ENCODE peak calls at places on chromosomes 1 and 21, in five cellular contexts. One of them, this sample, is unnamed.

GRCh38 chr1:212498243-212498642 is 65.5 kb downstream of the NENF start:
- DNase-seq in dorsolateral prefrontal cortex: no peak
- DNase-seq in activated effector memory CD4-positive, alpha-beta T cell treated with Interleukin-2 at 50 U/mL for 16 hours: no peak
- DNase-seq in BE2C: no peak
- DNase-seq in thoracic aorta: peak
- DNase-seq in this sample: no peak

GRCh38 chr1:53025034-53025777 is 36.8 kb upstream of the PODN start:
- DNase-seq in dorsolateral prefrontal cortex: no peak
- DNase-seq in activated effector memory CD4-positive, alpha-beta T cell treated with Interleukin-2 at 50 U/mL for 16 hours: no peak
- DNase-seq in BE2C: no peak
- DNase-seq in thoracic aorta: no peak
- DNase-seq in this sample: no peak

GRCh38 chr1:39992229-39992628 is 37.3 kb downstream of the MFSD2A start:
- DNase-seq in dorsolateral prefrontal cortex: no peak
- DNase-seq in activated effector memory CD4-positive, alpha-beta T cell treated with Interleukin-2 at 50 U/mL for 16 hours: no peak
- DNase-seq in BE2C: no peak
- DNase-seq in thoracic aorta: no peak
- DNase-seq in this sample: no peak

GRCh38 chr1:54808443-54809207 is 7.5 kb upstream of the TTC22 start:
- DNase-seq in dorsolateral prefrontal cortex: no peak
- DNase-seq in activated effector memory CD4-positive, alpha-beta T cell treated with Interleukin-2 at 50 U/mL for 16 hours: no peak
- DNase-seq in BE2C: no peak
- DNase-seq in thoracic aorta: no peak
- DNase-seq in this sample: no peak

GRCh38 chr21:32257952-32258785 is 20.7 kb downstream of the MIS18A start:
- DNase-seq in dorsolateral prefrontal cortex: peak
- DNase-seq in activated effector memory CD4-positive, alpha-beta T cell treated with Interleukin-2 at 50 U/mL for 16 hours: no peak
- DNase-seq in BE2C: peak
- DNase-seq in thoracic aorta: no peak
- DNase-seq in this sample: peak

GRCh38 chr1:205989786-205990185 is 13.4 kb downstream of the RAB7B start:
- DNase-seq in dorsolateral prefrontal cortex: no peak
- DNase-seq in activated effector memory CD4-positive, alpha-beta T cell treated with Interleukin-2 at 50 U/mL for 16 hours: no peak
- DNase-seq in BE2C: no peak
- DNase-seq in thoracic aorta: no peak
- DNase-seq in this sample: no peak

GRCh38 chr1:60916926-60917325 is 165.4 kb upstream of the NFIA start:
- DNase-seq in dorsolateral prefrontal cortex: no peak
- DNase-seq in activated effector memory CD4-positive, alpha-beta T cell treated with Interleukin-2 at 50 U/mL for 16 hours: no peak
- DNase-seq in BE2C: peak
- DNase-seq in thoracic aorta: no peak
- DNase-seq in this sample: no peak

GRCh38 chr1:70509996-70510876 is 99.2 kb downstream of the CTH start:
- DNase-seq in dorsolateral prefrontal cortex: no peak
- DNase-seq in activated effector memory CD4-positive, alpha-beta T cell treated with Interleukin-2 at 50 U/mL for 16 hours: no peak
- DNase-seq in BE2C: no peak
- DNase-seq in thoracic aorta: no peak
- DNase-seq in this sample: peak

GRCh38 chr1:56655991-56656613 is 11.0 kb downstream of the PRKAA2 start:
- DNase-seq in dorsolateral prefrontal cortex: no peak
- DNase-seq in activated effector memory CD4-positive, alpha-beta T cell treated with Interleukin-2 at 50 U/mL for 16 hours: no peak
- DNase-seq in BE2C: no peak
- DNase-seq in thoracic aorta: no peak
- DNase-seq in this sample: no peak

GRCh38 chr1:150626150-150626549 is 3.3 kb downstream of the ENSA start:
- DNase-seq in dorsolateral prefrontal cortex: peak
- DNase-seq in activated effector memory CD4-positive, alpha-beta T cell treated with Interleukin-2 at 50 U/mL for 16 hours: no peak
- DNase-seq in BE2C: no peak
- DNase-seq in thoracic aorta: no peak
- DNase-seq in this sample: no peak

GRCh38 chr1:167488786-167489185 is 29.5 kb downstream of the CD247 start:
- DNase-seq in dorsolateral prefrontal cortex: no peak
- DNase-seq in activated effector memory CD4-positive, alpha-beta T cell treated with Interleukin-2 at 50 U/mL for 16 hours: no peak
- DNase-seq in BE2C: no peak
- DNase-seq in thoracic aorta: no peak
- DNase-seq in this sample: no peak

GRCh38 chr1:69706473-69706872 is 138.8 kb downstream of the LRRC7 start:
- DNase-seq in dorsolateral prefrontal cortex: no peak
- DNase-seq in activated effector memory CD4-positive, alpha-beta T cell treated with Interleukin-2 at 50 U/mL for 16 hours: no peak
- DNase-seq in BE2C: no peak
- DNase-seq in thoracic aorta: no peak
- DNase-seq in this sample: no peak

GRCh38 chr1:184649500-184649899 is 105.2 kb downstream of the EDEM3 start:
- DNase-seq in dorsolateral prefrontal cortex: no peak
- DNase-seq in activated effector memory CD4-positive, alpha-beta T cell treated with Interleukin-2 at 50 U/mL for 16 hours: no peak
- DNase-seq in BE2C: no peak
- DNase-seq in thoracic aorta: no peak
- DNase-seq in this sample: peak

GRCh38 chr1:94773931-94774422 is 46.2 kb upstream of the SLC44A3 start:
- DNase-seq in dorsolateral prefrontal cortex: no peak
- DNase-seq in activated effector memory CD4-positive, alpha-beta T cell treated with Interleukin-2 at 50 U/mL for 16 hours: no peak
- DNase-seq in BE2C: no peak
- DNase-seq in thoracic aorta: no peak
- DNase-seq in this sample: no peak

GRCh38 chr1:67347688-67348472 is 40.2 kb downstream of the IL12RB2 start:
- DNase-seq in dorsolateral prefrontal cortex: peak
- DNase-seq in activated effector memory CD4-positive, alpha-beta T cell treated with Interleukin-2 at 50 U/mL for 16 hours: no peak
- DNase-seq in BE2C: peak
- DNase-seq in thoracic aorta: no peak
- DNase-seq in this sample: peak

GRCh38 chr1:38586993-38587646 is 272.5 kb downstream of the RRAGC start:
- DNase-seq in dorsolateral prefrontal cortex: peak
- DNase-seq in activated effector memory CD4-positive, alpha-beta T cell treated with Interleukin-2 at 50 U/mL for 16 hours: peak
- DNase-seq in BE2C: peak
- DNase-seq in thoracic aorta: no peak
- DNase-seq in this sample: peak

GRCh38 chr1:22284906-22285544 is 142.1 kb upstream of the WNT4 start:
- DNase-seq in dorsolateral prefrontal cortex: no peak
- DNase-seq in activated effector memory CD4-positive, alpha-beta T cell treated with Interleukin-2 at 50 U/mL for 16 hours: no peak
- DNase-seq in BE2C: no peak
- DNase-seq in thoracic aorta: no peak
- DNase-seq in this sample: no peak

This sample was measured in GM12865.